ENCODE peak calls at places on chromosome 18, in nine cellular contexts. One of them, this sample, is unnamed.

GRCh38 chr18:68779169-68779568 is 18.7 kb upstream of the CCDC102B start:
- DNase-seq in choroid plexus epithelial cell: peak; percentile 93
- DNase-seq in stimulated activated CD8-positive, alpha-beta memory T cell treated with anti-CD3 and anti-CD28 coated beads, Interleukin-4, amount 100 ng/mL, for 48 hours: no peak
- DNase-seq in NCI-H1092 treated with DMSO at 0.1 percent for 48 hours: no peak
- DNase-seq in MCF 10A: peak; percentile 83
- DNase-seq in globus pallidus: no peak
- DNase-seq in NCI-H2227 treated with DMSO at 0.1 percent for 48 hours: no peak
- DNase-seq in fibroblast of pulmonary artery: peak; percentile 92
- DNase-seq in AML-193: peak; percentile 88
- DNase-seq in this sample: no peak

GRCh38 chr18:4806342-4806741 is 351.2 kb upstream of the DLGAP1 start:
- DNase-seq in NCI-H1092 treated with DMSO at 0.1 percent for 48 hours: no peak
- DNase-seq in fibroblast of pulmonary artery: no peak
- DNase-seq in MCF 10A: no peak
- DNase-seq in choroid plexus epithelial cell: no peak
- DNase-seq in stimulated activated CD8-positive, alpha-beta memory T cell treated with anti-CD3 and anti-CD28 coated beads, Interleukin-4, amount 100 ng/mL, for 48 hours: no peak
- DNase-seq in NCI-H2227 treated with DMSO at 0.1 percent for 48 hours: no peak
- DNase-seq in globus pallidus: no peak
- DNase-seq in AML-193: no peak
- DNase-seq in this sample: no peak

GRCh38 chr18:26091047-26091630 is 726 bp upstream of the SS18 start:
- DNase-seq in stimulated activated CD8-positive, alpha-beta memory T cell treated with anti-CD3 and anti-CD28 coated beads, Interleukin-4, amount 100 ng/mL, for 48 hours: no peak
- DNase-seq in NCI-H2227 treated with DMSO at 0.1 percent for 48 hours: no peak
- DNase-seq in NCI-H1092 treated with DMSO at 0.1 percent for 48 hours: peak; percentile 82
- DNase-seq in AML-193: peak; percentile 86
- DNase-seq in choroid plexus epithelial cell: no peak
- DNase-seq in globus pallidus: no peak
- DNase-seq in fibroblast of pulmonary artery: no peak
- DNase-seq in MCF 10A: peak; percentile 81
- DNase-seq in this sample: no peak

GRCh38 chr18:39455300-39455699 is 1889.7 kb upstream of the CELF4 start:
- DNase-seq in choroid plexus epithelial cell: peak; percentile 78
- DNase-seq in NCI-H1092 treated with DMSO at 0.1 percent for 48 hours: peak; percentile 27
- DNase-seq in AML-193: no peak
- DNase-seq in fibroblast of pulmonary artery: peak; percentile 77
- DNase-seq in NCI-H2227 treated with DMSO at 0.1 percent for 48 hours: no peak
- DNase-seq in MCF 10A: peak; percentile 93
- DNase-seq in globus pallidus: no peak
- DNase-seq in stimulated activated CD8-positive, alpha-beta memory T cell treated with anti-CD3 and anti-CD28 coated beads, Interleukin-4, amount 100 ng/mL, for 48 hours: no peak
- DNase-seq in this sample: peak; percentile 63

GRCh38 chr18:79337184-79337583 is 58.5 kb upstream of the NFATC1 start:
- DNase-seq in fibroblast of pulmonary artery: no peak
- DNase-seq in MCF 10A: no peak
- DNase-seq in NCI-H2227 treated with DMSO at 0.1 percent for 48 hours: no peak
- DNase-seq in NCI-H1092 treated with DMSO at 0.1 percent for 48 hours: no peak
- DNase-seq in AML-193: no peak
- DNase-seq in globus pallidus: no peak
- DNase-seq in stimulated activated CD8-positive, alpha-beta memory T cell treated with anti-CD3 and anti-CD28 coated beads, Interleukin-4, amount 100 ng/mL, for 48 hours: no peak
- DNase-seq in choroid plexus epithelial cell: no peak
- DNase-seq in this sample: no peak

GRCh38 chr18:78650926-78651325 is 328.7 kb upstream of the SALL3 start:
- DNase-seq in AML-193: no peak
- DNase-seq in MCF 10A: no peak
- DNase-seq in globus pallidus: no peak
- DNase-seq in NCI-H1092 treated with DMSO at 0.1 percent for 48 hours: no peak
- DNase-seq in choroid plexus epithelial cell: no peak
- DNase-seq in NCI-H2227 treated with DMSO at 0.1 percent for 48 hours: no peak
- DNase-seq in fibroblast of pulmonary artery: no peak
- DNase-seq in stimulated activated CD8-positive, alpha-beta memory T cell treated with anti-CD3 and anti-CD28 coated beads, Interleukin-4, amount 100 ng/mL, for 48 hours: no peak
- DNase-seq in this sample: no peak

GRCh38 chr18:55983433-55983832 is 395.4 kb upstream of the TCF4 start:
- DNase-seq in choroid plexus epithelial cell: no peak
- DNase-seq in stimulated activated CD8-positive, alpha-beta memory T cell treated with anti-CD3 and anti-CD28 coated beads, Interleukin-4, amount 100 ng/mL, for 48 hours: no peak
- DNase-seq in AML-193: no peak
- DNase-seq in NCI-H2227 treated with DMSO at 0.1 percent for 48 hours: no peak
- DNase-seq in MCF 10A: no peak
- DNase-seq in NCI-H1092 treated with DMSO at 0.1 percent for 48 hours: no peak
- DNase-seq in fibroblast of pulmonary artery: no peak
- DNase-seq in globus pallidus: no peak
- DNase-seq in this sample: no peak

GRCh38 chr18:8856187-8856586 is 150.8 kb downstream of the MTCL1 start:
- DNase-seq in globus pallidus: no peak
- DNase-seq in choroid plexus epithelial cell: no peak
- DNase-seq in NCI-H2227 treated with DMSO at 0.1 percent for 48 hours: no peak
- DNase-seq in fibroblast of pulmonary artery: no peak
- DNase-seq in MCF 10A: no peak
- DNase-seq in AML-193: no peak
- DNase-seq in stimulated activated CD8-positive, alpha-beta memory T cell treated with anti-CD3 and anti-CD28 coated beads, Interleukin-4, amount 100 ng/mL, for 48 hours: no peak
- DNase-seq in NCI-H1092 treated with DMSO at 0.1 percent for 48 hours: no peak
- DNase-seq in this sample: no peak

GRCh38 chr18:9273221-9273620 is 61.4 kb upstream of the TWSG1 start:
- DNase-seq in stimulated activated CD8-positive, alpha-beta memory T cell treated with anti-CD3 and anti-CD28 coated beads, Interleukin-4, amount 100 ng/mL, for 48 hours: no peak
- DNase-seq in globus pallidus: no peak
- DNase-seq in choroid plexus epithelial cell: no peak
- DNase-seq in NCI-H1092 treated with DMSO at 0.1 percent for 48 hours: no peak
- DNase-seq in NCI-H2227 treated with DMSO at 0.1 percent for 48 hours: no peak
- DNase-seq in MCF 10A: no peak
- DNase-seq in AML-193: no peak
- DNase-seq in fibroblast of pulmonary artery: no peak
- DNase-seq in this sample: no peak

GRCh38 chr18:78171954-78172353 is 807.7 kb upstream of the SALL3 start:
- DNase-seq in NCI-H1092 treated with DMSO at 0.1 percent for 48 hours: no peak
- DNase-seq in choroid plexus epithelial cell: no peak
- DNase-seq in fibroblast of pulmonary artery: no peak
- DNase-seq in NCI-H2227 treated with DMSO at 0.1 percent for 48 hours: no peak
- DNase-seq in MCF 10A: no peak
- DNase-seq in AML-193: no peak
- DNase-seq in globus pallidus: no peak
- DNase-seq in stimulated activated CD8-positive, alpha-beta memory T cell treated with anti-CD3 and anti-CD28 coated beads, Interleukin-4, amount 100 ng/mL, for 48 hours: no peak
- DNase-seq in this sample: no peak

GRCh38 chr18:49177812-49178211 is 227.0 kb upstream of the SMAD7 start:
- DNase-seq in NCI-H2227 treated with DMSO at 0.1 percent for 48 hours: no peak
- DNase-seq in stimulated activated CD8-positive, alpha-beta memory T cell treated with anti-CD3 and anti-CD28 coated beads, Interleukin-4, amount 100 ng/mL, for 48 hours: no peak
- DNase-seq in AML-193: no peak
- DNase-seq in fibroblast of pulmonary artery: peak; percentile 44
- DNase-seq in globus pallidus: no peak
- DNase-seq in MCF 10A: peak; percentile 30
- DNase-seq in NCI-H1092 treated with DMSO at 0.1 percent for 48 hours: no peak
- DNase-seq in choroid plexus epithelial cell: peak; percentile 73
- DNase-seq in this sample: no peak

This sample was measured in NCI-H2029.